ENCODE peak calls at places on chromosomes 13 and 19, in nine cellular contexts. One of them, this sample, is unnamed.
A peak's percentile ranks its signal among the peaks of the same experiment; 100 is the strongest.

GRCh38 chr19:45376045-45376724 is 5.8 kb upstream of the ERCC2 start:
- DNase-seq in uterus: peak; percentile 66
- DNase-seq in tibial artery: peak; percentile 37
- DNase-seq in HCT116: peak; percentile 13
- DNase-seq in Panc1: no peak
- DNase-seq in heart left ventricle: peak; percentile 59
- DNase-seq in GM23338: peak; percentile 96
- DNase-seq in left lung: peak; percentile 43
- DNase-seq in lower lobe of right lung: no peak
- DNase-seq in this sample: peak; percentile 79

GRCh38 chr13:93397619-93398018 is 171.0 kb downstream of the GPC6 start:
- DNase-seq in uterus: no peak
- DNase-seq in tibial artery: no peak
- DNase-seq in HCT116: no peak
- DNase-seq in Panc1: no peak
- DNase-seq in heart left ventricle: no peak
- DNase-seq in GM23338: no peak
- DNase-seq in left lung: no peak
- DNase-seq in lower lobe of right lung: no peak
- DNase-seq in this sample: no peak

GRCh38 chr19:4376991-4377781 is 23.2 kb downstream of the SH3GL1 start:
- DNase-seq in uterus: no peak
- DNase-seq in tibial artery: no peak
- DNase-seq in HCT116: no peak
- DNase-seq in Panc1: no peak
- DNase-seq in heart left ventricle: no peak
- DNase-seq in GM23338: no peak
- DNase-seq in left lung: peak; percentile 31
- DNase-seq in lower lobe of right lung: no peak
- DNase-seq in this sample: no peak

GRCh38 chr13:33794576-33794975 is 23.4 kb upstream of the RFC3 start:
- DNase-seq in uterus: no peak
- DNase-seq in tibial artery: no peak
- DNase-seq in HCT116: no peak
- DNase-seq in Panc1: no peak
- DNase-seq in heart left ventricle: no peak
- DNase-seq in GM23338: no peak
- DNase-seq in left lung: no peak
- DNase-seq in lower lobe of right lung: no peak
- DNase-seq in this sample: no peak

GRCh38 chr19:2288010-2288742 is 6.2 kb upstream of the PEAK3 start:
- DNase-seq in uterus: no peak
- DNase-seq in tibial artery: no peak
- DNase-seq in HCT116: no peak
- DNase-seq in Panc1: no peak
- DNase-seq in heart left ventricle: no peak
- DNase-seq in GM23338: no peak
- DNase-seq in left lung: no peak
- DNase-seq in lower lobe of right lung: no peak
- DNase-seq in this sample: no peak

GRCh38 chr19:46373573-46374359 is 26.9 kb downstream of the PPP5C start:
- DNase-seq in uterus: no peak
- DNase-seq in tibial artery: no peak
- DNase-seq in HCT116: no peak
- DNase-seq in Panc1: no peak
- DNase-seq in heart left ventricle: peak; percentile 87
- DNase-seq in GM23338: peak; percentile 80
- DNase-seq in left lung: peak; percentile 90
- DNase-seq in lower lobe of right lung: peak; percentile 93
- DNase-seq in this sample: no peak

GRCh38 chr13:31068119-31068423 is 93.6 kb downstream of the HSPH1 start:
- DNase-seq in uterus: no peak
- DNase-seq in tibial artery: no peak
- DNase-seq in HCT116: no peak
- DNase-seq in Panc1: no peak
- DNase-seq in heart left ventricle: no peak
- DNase-seq in GM23338: no peak
- DNase-seq in left lung: no peak
- DNase-seq in lower lobe of right lung: no peak
- DNase-seq in this sample: no peak

GRCh38 chr13:113753171-113753570 is 5.9 kb upstream of the TMEM255B start:
- DNase-seq in uterus: no peak
- DNase-seq in tibial artery: no peak
- DNase-seq in HCT116: no peak
- DNase-seq in Panc1: no peak
- DNase-seq in heart left ventricle: no peak
- DNase-seq in GM23338: no peak
- DNase-seq in left lung: no peak
- DNase-seq in lower lobe of right lung: peak; percentile 24
- DNase-seq in this sample: no peak

GRCh38 chr19:58330458-58330857 is 3.7 kb downstream of the ZSCAN22 start:
- DNase-seq in uterus: no peak
- DNase-seq in tibial artery: no peak
- DNase-seq in HCT116: no peak
- DNase-seq in Panc1: peak; percentile 75
- DNase-seq in heart left ventricle: no peak
- DNase-seq in GM23338: peak; percentile 30
- DNase-seq in left lung: no peak
- DNase-seq in lower lobe of right lung: no peak
- DNase-seq in this sample: no peak

GRCh38 chr19:12884926-12885748 is 1.9 kb downstream of the KLF1 start:
- DNase-seq in uterus: no peak
- DNase-seq in tibial artery: no peak
- DNase-seq in HCT116: no peak
- DNase-seq in Panc1: no peak
- DNase-seq in heart left ventricle: peak; percentile 56
- DNase-seq in GM23338: peak; percentile 100
- DNase-seq in left lung: peak; percentile 88
- DNase-seq in lower lobe of right lung: peak; percentile 94
- DNase-seq in this sample: peak; percentile 97

GRCh38 chr13:98771838-98772611 is 19.6 kb upstream of the SLC15A1 start:
- DNase-seq in uterus: no peak
- DNase-seq in tibial artery: no peak
- DNase-seq in HCT116: no peak
- DNase-seq in Panc1: no peak
- DNase-seq in heart left ventricle: no peak
- DNase-seq in GM23338: no peak
- DNase-seq in left lung: no peak
- DNase-seq in lower lobe of right lung: no peak
- DNase-seq in this sample: no peak

GRCh38 chr13:99191336-99191899 is 9.2 kb upstream of the UBAC2 start:
- DNase-seq in uterus: no peak
- DNase-seq in tibial artery: no peak
- DNase-seq in HCT116: no peak
- DNase-seq in Panc1: no peak
- DNase-seq in heart left ventricle: no peak
- DNase-seq in GM23338: no peak
- DNase-seq in left lung: no peak
- DNase-seq in lower lobe of right lung: no peak
- DNase-seq in this sample: no peak

GRCh38 chr13:31610270-31610998 is 128.9 kb upstream of the RXFP2 start:
- DNase-seq in uterus: no peak
- DNase-seq in tibial artery: no peak
- DNase-seq in HCT116: no peak
- DNase-seq in Panc1: no peak
- DNase-seq in heart left ventricle: no peak
- DNase-seq in GM23338: no peak
- DNase-seq in left lung: no peak
- DNase-seq in lower lobe of right lung: no peak
- DNase-seq in this sample: no peak

GRCh38 chr19:47615230-47615629 is 6.3 kb downstream of the BICRA start:
- DNase-seq in uterus: no peak
- DNase-seq in tibial artery: no peak
- DNase-seq in HCT116: no peak
- DNase-seq in Panc1: no peak
- DNase-seq in heart left ventricle: no peak
- DNase-seq in GM23338: no peak
- DNase-seq in left lung: no peak
- DNase-seq in lower lobe of right lung: no peak
- DNase-seq in this sample: no peak

GRCh38 chr13:112118451-112119064 is 51.6 kb downstream of the SOX1 start:
- DNase-seq in uterus: no peak
- DNase-seq in tibial artery: no peak
- DNase-seq in HCT116: no peak
- DNase-seq in Panc1: no peak
- DNase-seq in heart left ventricle: no peak
- DNase-seq in GM23338: no peak
- DNase-seq in left lung: no peak
- DNase-seq in lower lobe of right lung: no peak
- DNase-seq in this sample: no peak

GRCh38 chr13:25046985-25047660 is 48.8 kb upstream of the PABPC3 start:
- DNase-seq in uterus: no peak
- DNase-seq in tibial artery: no peak
- DNase-seq in HCT116: no peak
- DNase-seq in Panc1: no peak
- DNase-seq in heart left ventricle: no peak
- DNase-seq in GM23338: peak; percentile 82
- DNase-seq in left lung: no peak
- DNase-seq in lower lobe of right lung: no peak
- DNase-seq in this sample: no peak

GRCh38 chr19:5717215-5717614 is 2.7 kb downstream of the LONP1 start:
- DNase-seq in uterus: no peak
- DNase-seq in tibial artery: no peak
- DNase-seq in HCT116: no peak
- DNase-seq in Panc1: no peak
- DNase-seq in heart left ventricle: no peak
- DNase-seq in GM23338: no peak
- DNase-seq in left lung: no peak
- DNase-seq in lower lobe of right lung: no peak
- DNase-seq in this sample: no peak

GRCh38 chr13:34942732-34943674 is 933 bp downstream of the NBEA start:
- DNase-seq in uterus: peak; percentile 20
- DNase-seq in tibial artery: peak; percentile 19
- DNase-seq in HCT116: no peak
- DNase-seq in Panc1: no peak
- DNase-seq in heart left ventricle: peak; percentile 28
- DNase-seq in GM23338: peak; percentile 78
- DNase-seq in left lung: peak; percentile 39
- DNase-seq in lower lobe of right lung: peak; percentile 58
- DNase-seq in this sample: no peak
- H3K27ac ChIP-seq in uterus: peak overlapping the region; percentile 89
- H3K27ac ChIP-seq in tibial artery: peak overlapping the region; percentile 62
- H3K27ac ChIP-seq in HCT116: peak overlapping the region; percentile 34
- H3K27ac ChIP-seq in Panc1: no peak overlapping the region
- H3K27ac ChIP-seq in heart left ventricle: peak overlapping the region; percentile 65
- H3K27ac ChIP-seq in GM23338: no peak overlapping the region
- H3K27ac ChIP-seq in left lung: no peak overlapping the region
- H3K27ac ChIP-seq in lower lobe of right lung: peak overlapping the region; percentile 26
- H3K27ac ChIP-seq in this sample: no peak overlapping the region

GRCh38 chr13:26517931-26518330 is 39.6 kb upstream of the WASF3 start:
- DNase-seq in uterus: no peak
- DNase-seq in tibial artery: no peak
- DNase-seq in HCT116: no peak
- DNase-seq in Panc1: no peak
- DNase-seq in heart left ventricle: no peak
- DNase-seq in GM23338: no peak
- DNase-seq in left lung: no peak
- DNase-seq in lower lobe of right lung: no peak
- DNase-seq in this sample: no peak

GRCh38 chr13:26513931-26514330 is 43.6 kb upstream of the WASF3 start:
- DNase-seq in uterus: no peak
- DNase-seq in tibial artery: no peak
- DNase-seq in HCT116: no peak
- DNase-seq in Panc1: no peak
- DNase-seq in heart left ventricle: no peak
- DNase-seq in GM23338: no peak
- DNase-seq in left lung: no peak
- DNase-seq in lower lobe of right lung: no peak
- DNase-seq in this sample: no peak

GRCh38 chr13:26518433-26519084 is 38.9 kb upstream of the WASF3 start:
- DNase-seq in uterus: no peak
- DNase-seq in tibial artery: no peak
- DNase-seq in HCT116: no peak
- DNase-seq in Panc1: no peak
- DNase-seq in heart left ventricle: no peak
- DNase-seq in GM23338: peak; percentile 69
- DNase-seq in left lung: no peak
- DNase-seq in lower lobe of right lung: no peak
- DNase-seq in this sample: no peak

GRCh38 chr13:26515721-26516120 is 41.8 kb upstream of the WASF3 start:
- DNase-seq in uterus: no peak
- DNase-seq in tibial artery: no peak
- DNase-seq in HCT116: no peak
- DNase-seq in Panc1: no peak
- DNase-seq in heart left ventricle: no peak
- DNase-seq in GM23338: no peak
- DNase-seq in left lung: no peak
- DNase-seq in lower lobe of right lung: no peak
- DNase-seq in this sample: no peak
- H3K36me3 ChIP-seq in uterus: no peaks in the 10 kb centered on the region
- H3K36me3 ChIP-seq in tibial artery: no peaks in the 10 kb centered on the region
- H3K36me3 ChIP-seq in HCT116: no peaks in the 10 kb centered on the region
- H3K36me3 ChIP-seq in Panc1: no peaks in the 10 kb centered on the region
- H3K36me3 ChIP-seq in heart left ventricle: no peaks in the 10 kb centered on the region
- H3K36me3 ChIP-seq in GM23338: no peaks in the 10 kb centered on the region
- H3K36me3 ChIP-seq in left lung: no peaks in the 10 kb centered on the region
- H3K36me3 ChIP-seq in lower lobe of right lung: no peaks in the 10 kb centered on the region
- H3K36me3 ChIP-seq in this sample: no peaks in the 10 kb centered on the region

GRCh38 chr13:111114362-111115050 is 604 bp upstream of the ARHGEF7 start:
- DNase-seq in uterus: peak; percentile 55
- DNase-seq in tibial artery: peak; percentile 61
- DNase-seq in HCT116: no peak
- DNase-seq in Panc1: no peak
- DNase-seq in heart left ventricle: peak; percentile 52
- DNase-seq in GM23338: peak; percentile 68
- DNase-seq in left lung: no peak
- DNase-seq in lower lobe of right lung: no peak
- DNase-seq in this sample: no peak
- H3K27me3 ChIP-seq in uterus: peaks cover 8% of the 10 kb centered on the region
- H3K27me3 ChIP-seq in tibial artery: no peaks in the 10 kb centered on the region
- H3K27me3 ChIP-seq in HCT116: peaks cover 5% of the 10 kb centered on the region
- H3K27me3 ChIP-seq in Panc1: peaks cover 20% of the 10 kb centered on the region
- H3K27me3 ChIP-seq in heart left ventricle: peaks cover 3% of the 10 kb centered on the region
- H3K27me3 ChIP-seq in GM23338: peaks cover 72% of the 10 kb centered on the region
- H3K27me3 ChIP-seq in left lung: peaks cover 95% of the 10 kb centered on the region
- H3K27me3 ChIP-seq in lower lobe of right lung: peaks cover 43% of the 10 kb centered on the region
- H3K27me3 ChIP-seq in this sample: peaks cover 22% of the 10 kb centered on the region

DNA sequence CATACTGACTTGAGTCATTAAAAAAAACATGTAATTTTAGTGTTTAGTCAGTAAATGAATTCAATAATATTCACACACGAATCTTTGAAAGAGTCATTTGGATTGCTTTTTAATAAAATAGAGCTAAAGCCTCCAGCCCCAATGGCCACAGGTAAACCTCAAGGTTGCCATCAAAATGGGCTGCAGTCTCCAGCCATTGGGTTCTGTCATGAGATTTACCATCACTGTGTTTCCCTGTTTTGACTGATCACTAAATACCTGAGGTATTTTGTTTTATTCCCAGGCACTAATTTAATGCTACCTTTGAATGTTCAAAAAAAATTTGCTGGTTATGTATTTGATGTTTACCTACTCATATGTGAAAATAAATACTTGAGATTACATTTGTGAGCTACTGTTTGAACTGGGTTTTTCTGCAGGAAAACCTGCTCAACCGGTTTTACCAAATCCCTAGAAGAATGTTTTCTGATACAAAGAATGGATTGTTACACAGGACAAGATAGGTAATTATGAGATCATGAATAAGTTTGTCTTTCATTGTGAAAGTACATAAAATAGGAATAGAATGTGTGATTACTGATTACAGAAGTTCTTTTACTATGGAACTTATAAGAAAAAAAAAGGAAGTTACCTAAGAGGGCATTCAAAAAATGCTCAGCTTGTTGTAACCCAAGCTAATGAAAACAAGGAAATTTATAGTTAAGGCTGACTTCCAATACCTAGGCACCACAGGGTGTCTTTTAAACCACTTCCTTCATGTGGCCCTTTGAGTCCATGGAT is 391.3 kb downstream of the EFNB2 start:
- DNase-seq in uterus: no peak
- DNase-seq in tibial artery: no peak
- DNase-seq in HCT116: peak; percentile 82
- DNase-seq in Panc1: no peak
- DNase-seq in heart left ventricle: no peak
- DNase-seq in GM23338: peak; percentile 74
- DNase-seq in left lung: no peak
- DNase-seq in lower lobe of right lung: no peak
- DNase-seq in this sample: peak; percentile 47
- H3K27ac ChIP-seq in uterus: no peak overlapping the region
- H3K27ac ChIP-seq in tibial artery: no peak overlapping the region
- H3K27ac ChIP-seq in HCT116: peak overlapping the region; percentile 73
- H3K27ac ChIP-seq in Panc1: no peak overlapping the region
- H3K27ac ChIP-seq in heart left ventricle: no peak overlapping the region
- H3K27ac ChIP-seq in GM23338: peak overlapping the region; percentile 16
- H3K27ac ChIP-seq in left lung: no peak overlapping the region
- H3K27ac ChIP-seq in lower lobe of right lung: peak overlapping the region; percentile 32
- H3K27ac ChIP-seq in this sample: no peak overlapping the region